ENCODE peak calls at places on chromosome 3, in seven cellular contexts. One of them, this sample, is unnamed.

GRCh38 chr3:172138792-172139507 is 99.6 kb downstream of the FNDC3B start:
- DNase-seq in heart right ventricle: no peak
- DNase-seq in T-helper 22 cell: no peak
- DNase-seq in left lung: peak
- DNase-seq in SW480: peak
- DNase-seq in body of pancreas: peak
- DNase-seq in RWPE1: no peak
- DNase-seq in this sample: peak

GRCh38 chr3:24264748-24265158 is 229.9 kb downstream of the THRB start:
- DNase-seq in heart right ventricle: no peak
- DNase-seq in T-helper 22 cell: no peak
- DNase-seq in left lung: no peak
- DNase-seq in SW480: peak
- DNase-seq in body of pancreas: peak
- DNase-seq in RWPE1: peak
- DNase-seq in this sample: peak

GRCh38 chr3:150528359-150528797 is 17.9 kb downstream of the SERP1 start:
- DNase-seq in heart right ventricle: no peak
- DNase-seq in T-helper 22 cell: no peak
- DNase-seq in left lung: no peak
- DNase-seq in SW480: peak
- DNase-seq in body of pancreas: no peak
- DNase-seq in RWPE1: peak
- DNase-seq in this sample: no peak

GRCh38 chr3:21979706-21980105 is 228.7 kb upstream of the ZNF385D start:
- DNase-seq in heart right ventricle: no peak
- DNase-seq in T-helper 22 cell: no peak
- DNase-seq in left lung: no peak
- DNase-seq in SW480: peak
- DNase-seq in body of pancreas: no peak
- DNase-seq in RWPE1: no peak
- DNase-seq in this sample: no peak

GRCh38 chr3:45779746-45780735 is 16.3 kb downstream of the SLC6A20 start:
- DNase-seq in heart right ventricle: no peak
- DNase-seq in T-helper 22 cell: no peak
- DNase-seq in left lung: no peak
- DNase-seq in SW480: no peak
- DNase-seq in body of pancreas: no peak
- DNase-seq in RWPE1: no peak
- DNase-seq in this sample: no peak

GRCh38 chr3:50292924-50293801 is 934 bp upstream of the IFRD2 start:
- DNase-seq in heart right ventricle: no peak
- DNase-seq in T-helper 22 cell: no peak
- DNase-seq in left lung: no peak
- DNase-seq in SW480: no peak
- DNase-seq in body of pancreas: no peak
- DNase-seq in RWPE1: no peak
- DNase-seq in this sample: no peak

GRCh38 chr3:130687327-130687726 is 59.3 kb downstream of the PIK3R4 start:
- DNase-seq in heart right ventricle: no peak
- DNase-seq in T-helper 22 cell: no peak
- DNase-seq in left lung: no peak
- DNase-seq in SW480: no peak
- DNase-seq in body of pancreas: no peak
- DNase-seq in RWPE1: no peak
- DNase-seq in this sample: no peak

GRCh38 chr3:128273116-128273840 is 120.0 kb downstream of the EEFSEC start:
- DNase-seq in heart right ventricle: peak
- DNase-seq in T-helper 22 cell: no peak
- DNase-seq in left lung: no peak
- DNase-seq in SW480: no peak
- DNase-seq in body of pancreas: no peak
- DNase-seq in RWPE1: no peak
- DNase-seq in this sample: no peak

GRCh38 chr3:76456322-76456721 is 583.6 kb upstream of the ROBO2 start:
- DNase-seq in heart right ventricle: no peak
- DNase-seq in T-helper 22 cell: no peak
- DNase-seq in left lung: no peak
- DNase-seq in SW480: peak
- DNase-seq in body of pancreas: no peak
- DNase-seq in RWPE1: no peak
- DNase-seq in this sample: no peak

GRCh38 chr3:133711013-133711412 is 35.2 kb upstream of the TF start:
- DNase-seq in heart right ventricle: no peak
- DNase-seq in T-helper 22 cell: no peak
- DNase-seq in left lung: no peak
- DNase-seq in SW480: no peak
- DNase-seq in body of pancreas: no peak
- DNase-seq in RWPE1: no peak
- DNase-seq in this sample: no peak

GRCh38 chr3:36521007-36521379 is 140.7 kb downstream of the STAC start:
- DNase-seq in heart right ventricle: no peak
- DNase-seq in T-helper 22 cell: no peak
- DNase-seq in left lung: no peak
- DNase-seq in SW480: no peak
- DNase-seq in body of pancreas: no peak
- DNase-seq in RWPE1: no peak
- DNase-seq in this sample: no peak

GRCh38 chr3:126300761-126301481 is 56.3 kb downstream of the KLF15 start:
- DNase-seq in heart right ventricle: peak
- DNase-seq in T-helper 22 cell: no peak
- DNase-seq in left lung: peak
- DNase-seq in SW480: no peak
- DNase-seq in body of pancreas: no peak
- DNase-seq in RWPE1: no peak
- DNase-seq in this sample: no peak

GRCh38 chr3:107106316-107106715 is 270.9 kb upstream of the CCDC54 start:
- DNase-seq in heart right ventricle: no peak
- DNase-seq in T-helper 22 cell: no peak
- DNase-seq in left lung: no peak
- DNase-seq in SW480: peak
- DNase-seq in body of pancreas: no peak
- DNase-seq in RWPE1: peak
- DNase-seq in this sample: no peak

GRCh38 chr3:125313060-125313635 is 62.0 kb downstream of the ZNF148 start:
- DNase-seq in heart right ventricle: no peak
- DNase-seq in T-helper 22 cell: no peak
- DNase-seq in left lung: no peak
- DNase-seq in SW480: no peak
- DNase-seq in body of pancreas: no peak
- DNase-seq in RWPE1: no peak
- DNase-seq in this sample: no peak

This sample was measured in adrenal gland.